ENCODE peak calls at places on chromosomes 4 and X, in six cellular contexts. B, D, H, U, S and J are unnamed samples.

GRCh38 chrX:307261-308111 is 11.1 kb downstream of the GTPBP6 start:
- DNase-seq in B (no peak), D (no peak), H (no peak), U (no peak), S (no peak), J (peak)

GRCh38 chrX:149877636-149878035 is 3.3 kb upstream of the MAGEA8 start:
- DNase-seq in B (no peak), D (no peak), H (no peak), U (no peak), S (no peak), J (no peak)

GRCh38 chr4:150164055-150164454 is 85.8 kb downstream of the DCLK2 start:
- DNase-seq in B (no peak), D (no peak), H (no peak), U (no peak), S (no peak), J (no peak)

GRCh38 chr4:33709247-33709646 is 2535.1 kb downstream of the ARAP2 start:
- DNase-seq in B (no peak), D (no peak), H (no peak), U (no peak), S (no peak), J (no peak)

GRCh38 chr4:138239496-138239895 is 2.7 kb downstream of the SLC7A11 start:
- DNase-seq in B (no peak), D (no peak), H (no peak), U (no peak), S (no peak), J (no peak)

GRCh38 chr4:5066101-5066500 is 14.8 kb downstream of the STK32B start:
- DNase-seq in B (no peak), D (no peak), H (no peak), U (no peak), S (no peak), J (no peak)

GRCh38 chrX:12610079-12610478 is 181.1 kb upstream of the PRPS2 start:
- DNase-seq in B (no peak), D (no peak), H (no peak), U (no peak), S (no peak), J (no peak)

GRCh38 chr4:82415922-82416365 is 14.3 kb downstream of the HNRNPDL start:
- DNase-seq in B (no peak), D (no peak), H (no peak), U (no peak), S (no peak), J (no peak)

GRCh38 chrX:7156879-7157278 is 8.9 kb upstream of the PUDP start:
- DNase-seq in B (no peak), D (no peak), H (no peak), U (no peak), S (no peak), J (no peak)

GRCh38 chr4:11842620-11843263 is 414.0 kb upstream of the HS3ST1 start:
- DNase-seq in B (no peak), D (no peak), H (no peak), U (no peak), S (no peak), J (no peak)

GRCh38 chr4:86092684-86093083 is 267.2 kb downstream of the MAPK10 start:
- DNase-seq in B (no peak), D (no peak), H (no peak), U (no peak), S (no peak), J (no peak)

GRCh38 chr4:26124753-26125236 is 196.0 kb upstream of the RBPJ start:
- DNase-seq in B (no peak), D (no peak), H (no peak), U (no peak), S (no peak), J (no peak)

GRCh38 chr4:152398060-152398459 is 137.8 kb downstream of the FBXW7 start:
- DNase-seq in B (no peak), D (no peak), H (no peak), U (peak), S (peak), J (no peak)

GRCh38 chrX:10447577-10448214 is 172.7 kb downstream of the MID1 start:
- DNase-seq in B (no peak), D (no peak), H (no peak), U (no peak), S (no peak), J (no peak)

GRCh38 chr4:163132469-163133222 is 34.0 kb downstream of the NAF1 start:
- DNase-seq in B (no peak), D (no peak), H (no peak), U (no peak), S (no peak), J (no peak)

GRCh38 chrX:40093586-40093985 is 4.2 kb downstream of the BCOR start:
- DNase-seq in B (no peak), D (no peak), H (no peak), U (no peak), S (no peak), J (no peak)

GRCh38 chrX:106931831-106932491 is 11.8 kb downstream of the CLDN2 start:
- DNase-seq in B (no peak), D (no peak), H (no peak), U (no peak), S (peak), J (no peak)

GRCh38 chr4:117434424-117434823 is 349.0 kb upstream of the TRAM1L1 start:
- DNase-seq in B (no peak), D (no peak), H (no peak), U (no peak), S (no peak), J (no peak)

GRCh38 chrX:6683353-6683752 is 148.4 kb upstream of the VCX3A start:
- DNase-seq in B (no peak), D (no peak), H (no peak), U (no peak), S (no peak), J (no peak)

GRCh38 chr4:85243857-85244256 is 231.1 kb upstream of the ARHGAP24 start:
- DNase-seq in B (no peak), D (no peak), H (no peak), U (no peak), S (no peak), J (no peak)

GRCh38 chr4:138540056-138540800 is 298.1 kb upstream of the SLC7A11 start:
- DNase-seq in B (no peak), D (no peak), H (no peak), U (no peak), S (no peak), J (no peak)

GRCh38 chr4:84878541-84878940 is 87.9 kb downstream of the WDFY3 start:
- DNase-seq in B (no peak), D (no peak), H (no peak), U (no peak), S (no peak), J (no peak)

GRCh38 chrX:130299279-130300009 is 30.7 kb upstream of the ZNF280C start:
- DNase-seq in B (no peak), D (no peak), H (no peak), U (peak), S (no peak), J (no peak)

GRCh38 chrX:111375747-111376146 is 36.2 kb downstream of the DCX start:
- DNase-seq in B (no peak), D (no peak), H (no peak), U (no peak), S (no peak), J (no peak)

GRCh38 chr4:74423101-74423500 is 21.8 kb upstream of the AREG start:
- DNase-seq in B (no peak), D (no peak), H (no peak), U (peak), S (no peak), J (no peak)

GRCh38 chr4:70399319-70399718 is 1.6 kb downstream of the OPRPN start:
- DNase-seq in B (no peak), D (no peak), H (no peak), U (no peak), S (no peak), J (no peak)

GRCh38 chr4:15469402-15470148 is at the start of gene CC2D2A:
- DNase-seq in B (no peak), D (no peak), H (no peak), U (no peak), S (no peak), J (no peak)

GRCh38 chr4:123746981-123747380 is 350.4 kb downstream of the SPRY1 start:
- DNase-seq in B (no peak), D (no peak), H (no peak), U (no peak), S (no peak), J (no peak)

GRCh38 chr4:173752610-173753009 is 222.6 kb upstream of the HAND2 start:
- DNase-seq in B (peak), D (no peak), H (no peak), U (peak), S (peak), J (no peak)

GRCh38 chr4:42641155-42641554 is 15.8 kb downstream of the ATP8A1 start:
- DNase-seq in B (no peak), D (no peak), H (no peak), U (no peak), S (no peak), J (no peak)

GRCh38 chr4:48015216-48015615 is 1.3 kb downstream of the CNGA1 start:
- DNase-seq in B (no peak), D (no peak), H (no peak), U (no peak), S (no peak), J (no peak)

GRCh38 chr4:54152846-54153600 is 53.1 kb downstream of the GSX2 start:
- DNase-seq in B (no peak), D (no peak), H (no peak), U (no peak), S (no peak), J (no peak)

GRCh38 chr4:7197910-7198309 is 5.6 kb downstream of the SORCS2 start:
- DNase-seq in B (no peak), D (no peak), H (no peak), U (no peak), S (no peak), J (no peak)

GRCh38 chr4:185834088-185834487 is 22.1 kb upstream of the SORBS2 start:
- DNase-seq in B (no peak), D (no peak), H (no peak), U (no peak), S (no peak), J (no peak)
- TF ChIP-seq POLR2A in B (no peak), D (no peak), H (no peak), U (no peak), S (no peak), J (no peak)

DNA sequence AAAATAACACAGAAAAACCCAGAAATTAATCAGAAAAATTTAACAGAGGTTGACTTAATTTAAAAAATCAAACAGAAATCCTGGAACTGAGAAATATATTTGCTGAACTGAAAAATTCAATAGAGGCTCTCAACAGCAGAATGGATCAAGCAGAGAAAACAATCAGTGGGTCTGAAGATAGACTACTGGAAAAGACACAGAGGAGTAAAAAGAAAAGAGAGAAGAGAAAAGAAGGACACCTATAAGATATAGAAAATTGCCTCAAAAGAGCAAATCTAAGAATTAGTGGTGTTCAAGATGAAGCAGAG is 55.1 kb downstream of the HAUS3 start:
- DNase-seq in B (no peak), D (no peak), H (no peak), U (no peak), S (no peak), J (no peak)
- TF ChIP-seq POLR2AphosphoS5 in B (no peak), D (no peak), H (no peak), U (no peak), S (no peak), J (no peak)

DNA sequence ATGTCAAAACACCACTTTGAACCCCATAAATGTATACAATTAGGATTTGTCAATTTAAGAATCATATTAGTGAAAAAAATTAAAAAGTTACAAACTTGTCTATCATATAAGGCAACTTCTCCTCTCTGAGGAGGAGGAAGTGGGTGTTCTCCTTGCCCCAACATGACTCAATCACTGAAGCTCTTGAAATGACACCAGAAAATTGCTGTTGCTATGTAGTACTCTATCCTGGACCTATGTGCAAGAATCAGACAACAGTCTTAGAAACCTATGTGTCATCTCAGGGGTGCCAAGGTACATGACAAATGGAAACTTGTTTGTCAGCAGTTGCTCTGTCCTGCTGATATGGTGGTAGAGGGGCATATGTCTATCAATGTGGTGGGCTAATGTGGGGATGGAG is 47.7 kb downstream of the HMGB3 start:
- DNase-seq in B (no peak), D (no peak), H (no peak), U (no peak), S (no peak), J (no peak)
- TF ChIP-seq TAF1 in B (no peak), D (no peak), H (no peak), U (no peak), S (no peak), J (no peak)

GRCh38 chrX:154094833-154095232 is 2.7 kb downstream of the MECP2 start:
- DNase-seq in B (no peak), D (no peak), H (no peak), U (no peak), S (no peak), J (no peak)

GRCh38 chrX:154096140-154097002 is 1.1 kb downstream of the MECP2 start:
- DNase-seq in B (no peak), D (no peak), H (no peak), U (peak), S (peak), J (no peak)

GRCh38 chrX:154097597-154098541 is at the start of gene MECP2:
- DNase-seq in B (peak), D (peak), H (peak), U (peak), S (peak), J (peak)

GRCh38 chrX:154097003-154097596 is 417 bp downstream of the MECP2 start:
- DNase-seq in B (peak), D (peak), H (no peak), U (peak), S (peak), J (peak)

DNA sequence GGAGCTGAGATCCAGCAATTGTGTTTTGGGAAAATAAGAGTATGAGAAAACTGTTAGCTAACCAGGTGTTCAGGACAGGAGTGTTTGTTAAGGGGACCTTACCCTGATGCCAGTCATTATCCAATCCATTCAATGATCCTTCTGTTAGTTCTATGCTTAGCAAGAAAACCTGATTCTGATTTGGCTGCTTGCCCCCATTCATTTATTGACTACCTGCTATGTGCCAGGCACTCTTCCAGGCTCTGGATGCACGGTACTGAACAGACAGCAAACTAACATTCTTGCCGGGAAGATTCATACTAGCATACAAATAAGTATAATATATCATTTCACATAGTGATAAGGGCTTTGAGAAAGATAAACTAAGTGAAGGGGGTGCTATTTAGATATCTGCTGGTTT is 1.0 kb upstream of the MECP2 start:
- DNase-seq in B (no peak), D (no peak), H (no peak), U (no peak), S (no peak), J (no peak)
- TF ChIP-seq POLR2A in B (no peak), D (no peak), H (no peak), U (no peak), S (no peak), J (no peak)

GRCh38 chrX:131544218-131544617 is 344 bp downstream of the OR13H1 start:
- DNase-seq in B (no peak), D (no peak), H (no peak), U (no peak), S (no peak), J (no peak)
- TF ChIP-seq POLR2AphosphoS5 in B (no peak), D (no peak), H (no peak), U (no peak), S (no peak), J (no peak)

GRCh38 chrX:2183193-2183725 is 317.5 kb downstream of the DHRSX start:
- DNase-seq in B (peak), D (no peak), H (no peak), U (no peak), S (no peak), J (no peak)
- TF ChIP-seq TAF1 in B (no peak), D (no peak), H (no peak), U (no peak), S (no peak), J (no peak)

GRCh38 chr4:73258668-73259551 is at the start of gene ANKRD17:
- DNase-seq in B (peak), D (peak), H (peak), U (peak), S (peak), J (peak)

GRCh38 chr4:73259552-73260140 is 1.0 kb upstream of the ANKRD17 start:
- DNase-seq in B (no peak), D (no peak), H (no peak), U (peak), S (peak), J (no peak)

GRCh38 chr4:73257995-73258667 is 467 bp downstream of the ANKRD17 start:
- DNase-seq in B (peak), D (peak), H (no peak), U (peak), S (peak), J (no peak)

GRCh38 chr4:73252001-73252400 is 6.6 kb downstream of the ANKRD17 start:
- DNase-seq in B (no peak), D (no peak), H (no peak), U (no peak), S (no peak), J (no peak)

DNA sequence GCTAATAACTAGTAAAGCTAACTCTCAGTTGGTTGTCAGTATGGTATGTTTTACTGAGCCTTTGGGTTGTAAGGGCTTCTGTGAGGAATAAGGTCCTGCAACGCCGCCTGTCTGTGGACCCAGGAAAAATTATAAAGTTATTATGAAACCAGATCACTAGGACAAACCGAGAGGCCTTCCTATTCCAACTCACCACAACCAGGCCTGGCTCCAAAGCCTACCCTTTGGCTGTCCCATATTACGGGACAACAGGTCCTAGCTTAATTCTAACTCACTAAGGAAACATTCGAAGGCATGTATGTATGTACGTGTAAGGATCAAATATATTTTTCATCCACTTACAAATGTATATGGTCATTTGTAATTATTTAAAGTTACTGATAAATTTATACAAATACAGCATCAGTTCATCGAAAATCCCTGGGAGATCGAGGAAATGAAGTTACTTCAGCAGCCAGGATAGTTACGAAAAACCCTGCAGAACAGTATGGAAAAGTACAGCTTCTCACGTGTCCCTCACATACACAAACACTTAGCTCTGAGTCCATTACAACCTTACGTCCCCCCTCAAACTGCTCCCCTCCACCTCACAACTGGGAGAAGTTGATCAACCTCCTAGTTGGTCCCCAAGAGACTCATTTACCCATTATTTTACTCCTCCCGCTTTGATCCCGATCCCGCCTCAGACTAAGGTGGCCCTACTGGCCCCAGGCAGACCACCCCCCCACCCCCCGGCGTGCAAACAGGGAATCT is 1.2 kb downstream of the ANKRD17 start:
- DNase-seq in B (no peak), D (peak), H (no peak), U (peak), S (peak), J (no peak)
- TF ChIP-seq POLR2A in B (no peak), D (no peak), H (no peak), U (no peak), S (peak), J (no peak)